ENCODE peak calls at places on chromosomes 1 and 21, in eight cellular contexts. T is fibroblast of the aortic adventitia; P is glomerular endothelial cell; B is nucleus accumbens; I is skeletal muscle cell; S is SHP77; R is HEK293T; E is activated naive CD8-positive, alpha-beta T cell treated with anti-CD3 and anti-CD28 coated beads, Interleukin-2, amount 50 U/mL, for 24 hours. Q is an unnamed sample.

GRCh38 chr1:158398818-158399502 is at the start of gene OR10T2:
- DNase-seq in S (no peak), T (no peak), P (no peak), R (no peak), I (no peak), E (no peak), B (no peak), Q (no peak)

GRCh38 chr21:28704746-28705145 is 287.9 kb downstream of the LTN1 start:
- DNase-seq in E (no peak), P (no peak), S (no peak), R (no peak), I (no peak), B (no peak), T (peak), Q (no peak)

GRCh38 chr1:214551436-214552173 is at the start of gene PTPN14:
- DNase-seq in S (no peak), B (no peak), P (no peak), E (peak), R (peak), T (peak), I (peak), Q (peak)

GRCh38 chr21:44709426-44710293 is 1.7 kb downstream of the TSPEAR start:
- DNase-seq in E (no peak), R (no peak), T (peak), B (no peak), S (peak), I (no peak), P (no peak), Q (no peak)

GRCh38 chr1:16152521-16153087 is 3.3 kb downstream of the EPHA2 start:
- DNase-seq in R (no peak), T (no peak), I (no peak), S (no peak), P (no peak), B (no peak), E (no peak), Q (peak)

GRCh38 chr1:201149400-201149799 is 4.9 kb downstream of the TMEM9 start:
- DNase-seq in E (no peak), T (peak), I (no peak), R (peak), P (no peak), S (peak), B (no peak), Q (peak)

GRCh38 chr1:53417003-53417402 is 42.2 kb upstream of the DMRTB1 start:
- DNase-seq in R (no peak), T (no peak), P (no peak), E (no peak), B (no peak), I (no peak), S (no peak), Q (peak)

GRCh38 chr1:245216356-245217110 is 61.7 kb downstream of the KIF26B start:
- DNase-seq in S (no peak), P (no peak), E (no peak), I (no peak), R (no peak), T (no peak), B (no peak), Q (no peak)

GRCh38 chr1:162008799-162009198 is 14.9 kb downstream of the OLFML2B start:
- DNase-seq in P (no peak), E (no peak), R (no peak), T (no peak), I (no peak), B (no peak), S (no peak), Q (no peak)